ENCODE peak calls at places on chromosomes 7 and 10, in five cellular contexts. One of them, this sample, is unnamed.

GRCh38 chr7:156896388-156897022 is 3.5 kb upstream of the LMBR1 start:
- DNase-seq in HCT116: no peak
- DNase-seq in pancreas: no peak
- DNase-seq in AG10803: no peak
- DNase-seq in stomach: no peak
- DNase-seq in this sample: no peak

GRCh38 chr7:27705200-27705594 is 34.8 kb upstream of the TAX1BP1 start:
- DNase-seq in pancreas: no peak
- DNase-seq in HCT116: no peak
- DNase-seq in AG10803: no peak
- DNase-seq in stomach: no peak
- DNase-seq in this sample: no peak

GRCh38 chr7:102272075-102272916 is 14.4 kb upstream of the SH2B2 start:
- DNase-seq in stomach: peak; percentile 82
- DNase-seq in pancreas: peak; percentile 61
- DNase-seq in HCT116: peak; percentile 47
- DNase-seq in AG10803: peak; percentile 75
- DNase-seq in this sample: peak; percentile 89

GRCh38 chr10:105149371-105149871 is 508.3 kb downstream of the SORCS3 start:
- DNase-seq in stomach: no peak
- DNase-seq in HCT116: no peak
- DNase-seq in AG10803: peak; percentile 33
- DNase-seq in pancreas: peak; percentile 20
- DNase-seq in this sample: no peak

GRCh38 chr10:86210416-86210815 is 156.2 kb downstream of the GRID1 start:
- DNase-seq in stomach: no peak
- DNase-seq in HCT116: no peak
- DNase-seq in AG10803: no peak
- DNase-seq in pancreas: no peak
- DNase-seq in this sample: no peak

GRCh38 chr7:148334959-148335577 is 255.5 kb upstream of the C7orf33 start:
- DNase-seq in AG10803: peak; percentile 1
- DNase-seq in HCT116: no peak
- DNase-seq in stomach: no peak
- DNase-seq in pancreas: no peak
- DNase-seq in this sample: no peak

GRCh38 chr7:83486957-83487356 is 162.0 kb downstream of the SEMA3E start:
- DNase-seq in AG10803: no peak
- DNase-seq in pancreas: no peak
- DNase-seq in stomach: no peak
- DNase-seq in HCT116: no peak
- DNase-seq in this sample: no peak

GRCh38 chr10:6473430-6473829 is 106.6 kb downstream of the PRKCQ start:
- DNase-seq in pancreas: no peak
- DNase-seq in HCT116: no peak
- DNase-seq in AG10803: no peak
- DNase-seq in stomach: no peak
- DNase-seq in this sample: no peak

DNA sequence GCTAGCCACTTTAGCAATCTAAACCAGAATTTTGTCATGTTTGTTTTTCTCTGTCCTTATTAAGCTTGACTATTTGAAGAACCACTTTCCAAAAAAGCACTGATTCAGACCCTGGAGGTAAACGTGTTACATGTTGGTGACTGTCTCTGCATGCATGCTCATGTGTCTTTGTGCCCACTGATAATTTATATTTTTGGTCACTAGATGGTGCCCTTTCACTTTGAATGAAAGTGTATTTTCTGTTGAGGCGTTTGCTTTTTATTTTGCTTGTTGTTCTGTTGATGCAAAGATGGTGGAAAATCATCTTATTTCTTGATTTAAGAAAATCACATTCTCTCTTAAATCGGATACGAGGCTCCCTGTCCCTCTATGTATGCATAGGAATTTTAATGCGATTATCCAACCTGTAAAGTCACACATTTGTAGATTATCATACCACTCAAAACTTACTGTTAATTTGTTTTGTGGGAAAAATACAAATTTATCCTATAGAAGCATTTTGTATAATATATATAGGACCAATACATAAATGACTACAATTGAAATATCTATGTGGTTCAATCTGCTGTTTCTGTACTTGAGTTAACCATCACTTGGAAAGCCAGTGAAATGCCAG is 269.3 kb downstream of the BICC1 start:
- DNase-seq in AG10803: peak; percentile 62
- DNase-seq in pancreas: no peak
- DNase-seq in HCT116: peak; percentile 47
- DNase-seq in stomach: no peak
- DNase-seq in this sample: peak; percentile 12
- TF ChIP-seq CTCF in AG10803: peak; percentile 62
- TF ChIP-seq CTCF in pancreas: peak; percentile 52
- TF ChIP-seq CTCF in HCT116: peak; percentile 40
- TF ChIP-seq CTCF in stomach: peak; percentile 26
- TF ChIP-seq CTCF in this sample: peak; percentile 65

DNA sequence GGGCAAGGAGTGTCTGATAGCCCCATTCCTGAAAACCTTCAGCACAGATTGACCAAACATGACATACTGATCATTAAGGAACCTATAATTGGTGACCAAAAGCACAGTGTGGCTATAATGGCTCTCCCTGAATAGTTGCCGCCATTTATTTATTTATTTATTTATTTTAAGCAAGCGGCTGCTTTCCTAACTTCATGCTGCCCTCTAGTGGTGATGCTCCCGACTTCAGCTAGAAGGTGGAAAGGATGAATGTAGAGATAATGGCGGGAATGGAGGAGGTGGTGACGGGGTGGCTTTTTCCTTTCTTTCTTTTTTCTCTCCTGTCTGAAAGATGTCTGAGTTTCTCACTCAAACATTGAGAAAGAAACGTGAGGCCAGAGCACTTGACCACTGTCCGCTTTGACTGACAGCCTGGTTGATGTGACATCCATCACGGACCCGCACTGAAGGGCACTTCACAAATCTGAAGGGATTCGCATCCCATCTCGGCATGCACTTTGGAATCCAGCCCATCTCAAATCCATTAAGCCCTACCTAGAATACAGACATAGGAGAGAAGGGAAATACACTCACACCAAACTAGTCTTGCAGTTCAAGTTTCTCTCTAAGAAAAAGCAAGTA is 1090.1 kb downstream of the KCNMA1 start:
- DNase-seq in stomach: peak; percentile 88
- DNase-seq in pancreas: peak; percentile 84
- DNase-seq in AG10803: peak; percentile 77
- DNase-seq in HCT116: peak; percentile 64
- DNase-seq in this sample: peak; percentile 84
- TF ChIP-seq CTCF in stomach: peak; percentile 78
- TF ChIP-seq CTCF in pancreas: peak; percentile 85
- TF ChIP-seq CTCF in AG10803: peak; percentile 82
- TF ChIP-seq CTCF in HCT116: peak; percentile 74
- TF ChIP-seq CTCF in this sample: peak; percentile 84

GRCh38 chr10:10160821-10161312 is 856.8 kb upstream of the CELF2 start:
- DNase-seq in HCT116: no peak
- DNase-seq in AG10803: no peak
- DNase-seq in pancreas: no peak
- DNase-seq in stomach: no peak
- DNase-seq in this sample: no peak

GRCh38 chr10:10164845-10165244 is 852.8 kb upstream of the CELF2 start:
- DNase-seq in stomach: no peak
- DNase-seq in pancreas: no peak
- DNase-seq in HCT116: no peak
- DNase-seq in AG10803: no peak
- DNase-seq in this sample: no peak

DNA sequence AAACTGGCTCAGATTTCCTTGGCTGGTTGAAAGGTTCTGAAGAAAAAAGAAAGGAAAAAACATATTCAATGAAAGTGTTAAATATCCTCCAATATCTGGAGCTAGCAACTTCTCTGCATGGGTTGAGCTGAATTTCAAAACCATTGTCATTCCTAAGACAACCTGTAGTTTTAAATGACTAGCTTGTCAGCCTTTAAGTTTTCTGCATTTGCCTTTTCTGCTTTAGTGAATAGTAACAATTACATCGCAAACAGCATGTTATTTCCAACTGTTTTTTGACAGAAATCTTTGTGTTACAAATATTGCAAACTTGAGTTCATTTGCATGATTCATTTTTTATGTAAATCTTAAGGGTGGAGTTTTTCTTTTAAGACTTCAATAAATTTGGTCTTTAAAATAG is 852.3 kb upstream of the CELF2 start:
- DNase-seq in AG10803: no peak
- DNase-seq in HCT116: no peak
- DNase-seq in stomach: no peak
- DNase-seq in pancreas: no peak
- DNase-seq in this sample: no peak
- TF ChIP-seq CTCF in AG10803: no peak
- TF ChIP-seq CTCF in HCT116: no peak
- TF ChIP-seq CTCF in stomach: no peak
- TF ChIP-seq CTCF in pancreas: no peak
- TF ChIP-seq CTCF in this sample: no peak

GRCh38 chr10:25641576-25641975 is 292.5 kb upstream of the MYO3A start:
- DNase-seq in stomach: no peak
- DNase-seq in HCT116: no peak
- DNase-seq in AG10803: no peak
- DNase-seq in pancreas: no peak
- DNase-seq in this sample: no peak

GRCh38 chr10:25642736-25643135 is 291.3 kb upstream of the MYO3A start:
- DNase-seq in AG10803: no peak
- DNase-seq in HCT116: no peak
- DNase-seq in pancreas: no peak
- DNase-seq in stomach: no peak
- DNase-seq in this sample: no peak

GRCh38 chr10:25639646-25640045 is 294.4 kb upstream of the MYO3A start:
- DNase-seq in AG10803: no peak
- DNase-seq in HCT116: no peak
- DNase-seq in pancreas: no peak
- DNase-seq in stomach: no peak
- DNase-seq in this sample: no peak
- TF ChIP-seq CTCF in AG10803: no peak
- TF ChIP-seq CTCF in HCT116: no peak
- TF ChIP-seq CTCF in pancreas: no peak
- TF ChIP-seq CTCF in stomach: no peak
- TF ChIP-seq CTCF in this sample: no peak

DNA sequence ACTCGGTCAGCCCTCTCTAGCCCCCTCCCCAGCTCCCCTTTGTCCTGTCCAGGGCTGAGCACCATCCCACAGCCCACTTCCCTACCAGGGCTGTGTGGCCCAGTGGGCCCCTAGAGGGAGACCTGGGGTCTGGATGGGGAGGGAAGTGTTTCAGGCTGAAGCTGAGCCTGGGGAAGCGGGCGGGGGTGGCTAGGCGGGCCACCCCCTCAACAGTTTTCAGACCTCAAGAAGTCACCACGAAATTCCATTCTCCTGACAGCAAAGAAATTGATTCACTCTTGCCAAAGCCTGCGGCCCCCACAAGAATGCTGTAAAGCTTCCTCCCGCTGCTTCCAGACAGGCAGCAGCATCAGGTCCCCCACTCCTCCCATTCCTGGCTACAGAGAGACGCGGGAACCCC is 2.6 kb upstream of the LFNG start:
- DNase-seq in HCT116: no peak
- DNase-seq in AG10803: peak; percentile 94
- DNase-seq in pancreas: no peak
- DNase-seq in stomach: no peak
- DNase-seq in this sample: no peak
- TF ChIP-seq CTCF in HCT116: no peak
- TF ChIP-seq CTCF in AG10803: peak; percentile 37
- TF ChIP-seq CTCF in pancreas: no peak
- TF ChIP-seq CTCF in stomach: no peak
- TF ChIP-seq CTCF in this sample: no peak

GRCh38 chr10:19416164-19416563 is 367.6 kb downstream of the MALRD1 start:
- DNase-seq in stomach: no peak
- DNase-seq in AG10803: no peak
- DNase-seq in HCT116: no peak
- DNase-seq in pancreas: no peak
- DNase-seq in this sample: no peak

GRCh38 chr10:19408924-19409323 is 360.3 kb downstream of the MALRD1 start:
- DNase-seq in HCT116: no peak
- DNase-seq in pancreas: no peak
- DNase-seq in stomach: no peak
- DNase-seq in AG10803: no peak
- DNase-seq in this sample: no peak

GRCh38 chr10:19411119-19411518 is 362.5 kb downstream of the MALRD1 start:
- DNase-seq in pancreas: no peak
- DNase-seq in HCT116: no peak
- DNase-seq in stomach: no peak
- DNase-seq in AG10803: no peak
- DNase-seq in this sample: no peak

GRCh38 chr10:19417740-19418139 is 369.1 kb downstream of the MALRD1 start:
- DNase-seq in AG10803: no peak
- DNase-seq in HCT116: no peak
- DNase-seq in pancreas: no peak
- DNase-seq in stomach: no peak
- DNase-seq in this sample: no peak

DNA sequence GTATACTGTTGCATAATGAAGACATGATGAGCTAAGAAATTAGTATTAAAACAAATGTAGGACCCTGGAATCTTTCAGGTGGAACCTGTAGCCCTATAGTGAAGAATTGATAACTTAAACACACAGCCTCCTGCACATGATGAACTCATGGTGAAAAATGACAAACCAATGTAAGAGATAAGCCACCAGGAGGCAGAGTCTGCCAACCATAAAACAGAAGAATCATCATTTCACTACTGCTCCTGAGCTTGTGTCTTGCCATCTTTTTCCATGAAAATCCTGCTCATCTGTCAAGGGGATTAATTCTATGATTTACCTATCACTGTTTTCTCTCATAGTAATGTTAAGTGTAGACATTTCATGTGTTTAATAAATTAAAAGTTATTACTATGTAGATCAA is 363.9 kb downstream of the MALRD1 start:
- DNase-seq in stomach: no peak
- DNase-seq in pancreas: no peak
- DNase-seq in HCT116: no peak
- DNase-seq in AG10803: peak; percentile 11
- DNase-seq in this sample: peak; percentile 8
- TF ChIP-seq CTCF in stomach: no peak
- TF ChIP-seq CTCF in pancreas: no peak
- TF ChIP-seq CTCF in HCT116: no peak
- TF ChIP-seq CTCF in AG10803: peak; percentile 49
- TF ChIP-seq CTCF in this sample: peak; percentile 56

DNA sequence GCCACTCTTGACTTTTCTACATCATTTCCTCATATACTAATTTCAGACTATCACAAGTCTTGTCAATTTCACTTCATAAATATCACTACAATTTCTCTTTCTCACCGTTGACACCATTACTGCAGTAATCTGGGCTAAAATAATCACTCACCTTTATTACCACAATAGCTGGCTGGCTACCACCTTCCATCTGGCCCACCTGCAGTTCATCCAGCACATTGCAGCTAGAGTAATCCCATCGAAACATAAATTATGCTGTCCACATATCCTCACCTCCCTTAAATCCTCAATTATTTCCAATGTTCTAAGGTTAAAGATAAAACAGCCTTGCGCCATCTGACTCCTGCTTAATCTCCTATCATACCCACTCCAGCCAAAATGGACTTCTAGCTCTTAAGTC is 16.0 kb downstream of the DGKB start:
- DNase-seq in HCT116: no peak
- DNase-seq in stomach: no peak
- DNase-seq in AG10803: no peak
- DNase-seq in pancreas: no peak
- DNase-seq in this sample: no peak
- TF ChIP-seq CTCF in HCT116: no peak
- TF ChIP-seq CTCF in stomach: no peak
- TF ChIP-seq CTCF in AG10803: no peak
- TF ChIP-seq CTCF in pancreas: no peak
- TF ChIP-seq CTCF in this sample: no peak

This sample was measured in nephron progenitor cell.